ENCODE peak calls at places on chromosomes 2 and 18, in four cellular contexts. W is GM12865, C is AG04449, G is neural crest cell. J is an unnamed sample.

GRCh38 chr2:18788590-18788989 is 199.2 kb upstream of the NT5C1B start:
- DNase-seq in W (no peak), C (no peak), G (no peak), J (no peak)

GRCh38 chr2:73593676-73594075 is 48.5 kb downstream of the NAT8 start:
- DNase-seq in W (no peak), C (no peak), G (no peak), J (no peak)

GRCh38 chr2:25700221-25700660 is 26.9 kb upstream of the DTNB start:
- DNase-seq in W (peak; percentile 38), C (no peak), G (no peak), J (peak; percentile 52)

GRCh38 chr2:42185200-42185921 is 16.2 kb downstream of the EML4 start:
- DNase-seq in W (no peak), C (no peak), G (no peak), J (no peak)

GRCh38 chr2:47521666-47522285 is 118.8 kb downstream of the MSH2 start:
- DNase-seq in W (no peak), C (no peak), G (no peak), J (peak; percentile 26)

GRCh38 chr18:32770181-32770650 is 2.6 kb downstream of the KLHL14 start:
- DNase-seq in W (no peak), C (no peak), G (peak; percentile 5), J (peak; percentile 17)

GRCh38 chr2:238615187-238615586 is 188.5 kb downstream of the ASB1 start:
- DNase-seq in W (no peak), C (no peak), G (no peak), J (no peak)

GRCh38 chr2:19774788-19775156 is 127.0 kb downstream of the TTC32 start:
- DNase-seq in W (no peak), C (no peak), G (no peak), J (no peak)

GRCh38 chr18:23967321-23968089 is 47.0 kb upstream of the TTC39C start:
- DNase-seq in W (peak; percentile 63), C (no peak), G (no peak), J (no peak)

GRCh38 chr18:627211-627610 is 30.2 kb upstream of the TYMS start:
- DNase-seq in W (no peak), C (no peak), G (no peak), J (no peak)

GRCh38 chr18:79588636-79589481 is 90.7 kb upstream of the CTDP1 start:
- DNase-seq in W (no peak), C (peak; percentile 41), G (no peak), J (no peak)

DNA sequence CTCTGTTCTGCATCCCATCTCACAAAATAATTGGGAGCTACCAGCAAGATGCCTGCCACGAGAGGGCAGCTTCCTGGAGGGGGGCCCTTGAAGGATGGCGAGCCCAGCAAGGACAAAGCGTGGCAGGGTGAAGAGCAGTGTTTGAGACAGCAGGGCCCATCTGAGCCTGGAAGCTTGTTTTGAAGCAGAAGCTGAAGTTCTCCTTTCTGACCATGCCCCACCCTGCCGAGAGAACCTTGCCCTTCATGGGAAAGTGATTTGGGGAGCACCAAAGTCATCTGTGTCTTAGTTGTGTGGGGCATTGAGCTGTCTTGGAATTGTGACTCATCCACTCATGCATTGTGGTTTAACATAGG is 216.3 kb downstream of the BCL11A start:
- DNase-seq in W (peak; percentile 37), C (no peak), G (no peak), J (no peak)
- TF ChIP-seq CTCF in W (no peak), C (peak; percentile 28), G (no peak), J (no peak)

DNA sequence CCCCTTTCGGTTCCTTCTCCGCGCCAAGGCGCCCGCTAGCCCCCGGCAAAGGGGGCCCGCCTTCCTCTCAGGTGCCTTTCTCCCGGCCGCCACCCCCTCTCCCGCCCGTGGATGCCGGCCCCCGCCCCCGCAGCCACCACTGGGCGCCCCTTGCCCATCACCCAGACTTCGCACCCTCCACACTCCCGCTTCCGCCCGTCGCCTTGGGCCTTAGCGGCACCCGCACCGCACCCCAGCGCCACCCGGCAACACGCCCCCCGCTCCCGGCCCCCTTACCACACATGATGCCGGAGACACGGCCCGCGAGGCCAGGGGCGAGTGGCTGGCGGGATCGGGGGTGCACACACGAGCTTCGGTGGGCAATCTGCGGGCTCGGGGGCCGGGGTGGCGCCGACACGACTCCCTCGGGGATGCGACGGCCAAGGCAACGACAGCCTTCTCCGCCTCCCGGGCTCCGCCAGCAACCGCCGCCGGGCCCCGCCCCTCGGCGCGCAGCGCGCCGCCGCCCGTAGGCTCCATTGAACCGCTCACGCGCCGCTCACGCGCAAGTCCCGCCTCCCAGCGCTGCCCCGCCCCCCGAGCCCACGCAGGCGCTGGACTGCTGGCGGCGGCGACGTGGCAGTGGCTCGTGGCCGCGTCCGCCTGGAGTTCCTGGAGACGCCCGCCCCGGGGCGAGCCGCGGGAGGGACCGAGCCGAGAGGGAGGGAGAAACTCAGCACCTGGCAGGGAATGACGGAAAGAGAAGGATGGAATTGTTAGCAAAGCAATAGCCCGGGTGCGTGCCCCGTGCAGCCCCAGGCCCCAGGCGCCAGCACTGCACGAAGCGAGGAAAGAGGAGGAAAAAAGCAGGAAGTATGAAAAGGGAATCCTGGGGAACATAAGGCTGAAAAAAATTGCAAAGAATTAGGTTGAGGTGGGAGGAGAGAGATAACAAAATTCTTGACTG is at the start of gene GFPT1:
- DNase-seq in W (peak; percentile 96), C (peak; percentile 50), G (peak; percentile 89), J (peak; percentile 96)
- TF ChIP-seq CTCF in W (no peak), C (no peak), G (no peak), J (no peak)

GRCh38 chr2:218618102-218618860 is 10.6 kb downstream of the PLCD4 start:
- DNase-seq in W (no peak), C (no peak), G (no peak), J (no peak)
- TF ChIP-seq CTCF in W (no peak), C (no peak), G (no peak), J (peak; percentile 10)

GRCh38 chr2:212147921-212148513 is 390.6 kb downstream of the ERBB4 start:
- DNase-seq in W (peak; percentile 7), C (no peak), G (no peak), J (no peak)
- TF ChIP-seq CTCF in W (no peak), C (no peak), G (peak; percentile 70), J (no peak)